ENCODE peak calls at places on chromosomes 11 and 22, in seven cellular contexts. G, E, L, O, X, B and Z are unnamed samples.

GRCh38 chr11:37370817-37371216 is 772.8 kb upstream of the RAG2 start:
- DNase-seq in G (no peak), E (no peak), L (no peak), O (no peak), X (no peak), B (no peak), Z (no peak)

GRCh38 chr22:20967697-20968201 is 694 bp downstream of the AIFM3 start:
- DNase-seq in G (peak; percentile 75), E (no peak), L (no peak), O (no peak), X (no peak), B (peak; percentile 74), Z (no peak)

GRCh38 chr11:131640320-131640719 is 269.9 kb downstream of the NTM start:
- DNase-seq in G (peak; percentile 59), E (no peak), L (no peak), O (no peak), X (no peak), B (no peak), Z (no peak)

GRCh38 chr11:36222755-36223635 is 66.2 kb downstream of the COMMD9 start:
- DNase-seq in G (no peak), E (peak; percentile 83), L (no peak), O (no peak), X (no peak), B (no peak), Z (no peak)

GRCh38 chr11:64039012-64039665 is 3.4 kb downstream of the FLRT1 start:
- DNase-seq in G (no peak), E (no peak), L (no peak), O (no peak), X (no peak), B (no peak), Z (no peak)

GRCh38 chr11:1073261-1073724 is 1.4 kb upstream of the MUC2 start:
- DNase-seq in G (no peak), E (no peak), L (peak; percentile 76), O (peak; percentile 53), X (no peak), B (peak; percentile 87), Z (peak; percentile 63)

GRCh38 chr11:7577883-7578242 is 64.1 kb downstream of the PPFIBP2 start:
- DNase-seq in G (no peak), E (peak; percentile 70), L (no peak), O (no peak), X (no peak), B (no peak), Z (peak; percentile 59)

GRCh38 chr11:1570896-1571759 is 943 bp downstream of the DUSP8 start:
- DNase-seq in G (peak; percentile 83), E (peak; percentile 28), L (peak; percentile 58), O (peak; percentile 34), X (peak; percentile 47), B (peak; percentile 82), Z (no peak)

GRCh38 chr22:40624770-40625169 is 11.7 kb downstream of the MRTFA start:
- DNase-seq in G (no peak), E (no peak), L (no peak), O (no peak), X (no peak), B (no peak), Z (no peak)

GRCh38 chr11:134978388-134979088 is 566.5 kb upstream of the B3GAT1 start:
- DNase-seq in G (peak; percentile 68), E (no peak), L (no peak), O (no peak), X (no peak), B (no peak), Z (no peak)

GRCh38 chr11:114318361-114318760 is 22.2 kb downstream of the NNMT start:
- DNase-seq in G (no peak), E (no peak), L (no peak), O (no peak), X (no peak), B (no peak), Z (no peak)

GRCh38 chr11:75642402-75643113 is 26.3 kb downstream of the MAP6 start:
- DNase-seq in G (no peak), E (no peak), L (no peak), O (no peak), X (no peak), B (no peak), Z (no peak)

GRCh38 chr22:22452996-22453686 is 55.4 kb downstream of the ZNF280B start:
- DNase-seq in G (no peak), E (no peak), L (no peak), O (no peak), X (no peak), B (no peak), Z (no peak)
- H3K4me3 ChIP-seq in G (no peak overlapping the region), E (no peak overlapping the region), L (no peak overlapping the region), O (no peak overlapping the region), X (no peak overlapping the region), B (no peak overlapping the region), Z (no peak overlapping the region)

GRCh38 chr22:18045794-18046193 is 21.4 kb upstream of the MICAL3 start:
- DNase-seq in G (no peak), E (no peak), L (no peak), O (no peak), X (no peak), B (no peak), Z (no peak)

GRCh38 chr22:18048441-18048898 is 24.1 kb upstream of the MICAL3 start:
- DNase-seq in G (no peak), E (no peak), L (peak; percentile 64), O (no peak), X (no peak), B (peak; percentile 72), Z (peak; percentile 89)

GRCh38 chr22:18048041-18048440 is 23.7 kb upstream of the MICAL3 start:
- DNase-seq in G (no peak), E (no peak), L (no peak), O (no peak), X (no peak), B (no peak), Z (no peak)

GRCh38 chr22:18044548-18045271 is 20.3 kb upstream of the MICAL3 start:
- DNase-seq in G (no peak), E (no peak), L (peak; percentile 76), O (peak; percentile 72), X (no peak), B (peak; percentile 76), Z (no peak)

GRCh38 chr22:18042685-18043084 is 18.3 kb upstream of the MICAL3 start:
- DNase-seq in G (no peak), E (peak; percentile 32), L (no peak), O (no peak), X (no peak), B (no peak), Z (peak; percentile 77)
- H3K4me1 ChIP-seq in G (no peaks in the 10 kb centered on the region), E (peaks cover 6% of the 10 kb centered on the region), L (peaks cover 30% of the 10 kb centered on the region), O (peaks cover 8% of the 10 kb centered on the region), X (no peaks in the 10 kb centered on the region), B (peaks cover 21% of the 10 kb centered on the region), Z (peaks cover 34% of the 10 kb centered on the region)

GRCh38 chr11:124745270-124745834 is 5.6 kb downstream of the NRGN start:
- DNase-seq in G (peak; percentile 58), E (no peak), L (no peak), O (no peak), X (no peak), B (peak; percentile 81), Z (no peak)
- H3K4me3 ChIP-seq in G (no peak overlapping the region), E (no peak overlapping the region), L (no peak overlapping the region), O (no peak overlapping the region), X (no peak overlapping the region), B (no peak overlapping the region), Z (no peak overlapping the region)

GRCh38 chr11:76768091-76769047 is 14.8 kb upstream of the TSKU start:
- DNase-seq in G (peak; percentile 82), E (peak; percentile 42), L (peak; percentile 77), O (no peak), X (peak; percentile 68), B (peak; percentile 86), Z (no peak)

GRCh38 chr11:76765863-76766350 is 17.2 kb upstream of the TSKU start:
- DNase-seq in G (peak; percentile 36), E (no peak), L (peak; percentile 61), O (no peak), X (no peak), B (peak; percentile 53), Z (no peak)

GRCh38 chr11:76769071-76769560 is 14.0 kb upstream of the TSKU start:
- DNase-seq in G (peak; percentile 85), E (peak; percentile 81), L (no peak), O (no peak), X (no peak), B (peak; percentile 75), Z (peak; percentile 56)

GRCh38 chr11:76766521-76766920 is 16.6 kb upstream of the TSKU start:
- DNase-seq in G (no peak), E (no peak), L (no peak), O (no peak), X (no peak), B (peak; percentile 64), Z (no peak)

GRCh38 chr11:76767659-76768058 is 15.5 kb upstream of the TSKU start:
- DNase-seq in G (peak; percentile 71), E (no peak), L (no peak), O (no peak), X (no peak), B (peak; percentile 70), Z (no peak)
- H3K4me1 ChIP-seq in G (peaks cover 51% of the 10 kb centered on the region), E (peaks cover 51% of the 10 kb centered on the region), L (peaks cover 22% of the 10 kb centered on the region), O (peaks cover 87% of the 10 kb centered on the region), X (peaks cover 28% of the 10 kb centered on the region), B (peaks cover 92% of the 10 kb centered on the region), Z (peaks cover 65% of the 10 kb centered on the region)

DNA sequence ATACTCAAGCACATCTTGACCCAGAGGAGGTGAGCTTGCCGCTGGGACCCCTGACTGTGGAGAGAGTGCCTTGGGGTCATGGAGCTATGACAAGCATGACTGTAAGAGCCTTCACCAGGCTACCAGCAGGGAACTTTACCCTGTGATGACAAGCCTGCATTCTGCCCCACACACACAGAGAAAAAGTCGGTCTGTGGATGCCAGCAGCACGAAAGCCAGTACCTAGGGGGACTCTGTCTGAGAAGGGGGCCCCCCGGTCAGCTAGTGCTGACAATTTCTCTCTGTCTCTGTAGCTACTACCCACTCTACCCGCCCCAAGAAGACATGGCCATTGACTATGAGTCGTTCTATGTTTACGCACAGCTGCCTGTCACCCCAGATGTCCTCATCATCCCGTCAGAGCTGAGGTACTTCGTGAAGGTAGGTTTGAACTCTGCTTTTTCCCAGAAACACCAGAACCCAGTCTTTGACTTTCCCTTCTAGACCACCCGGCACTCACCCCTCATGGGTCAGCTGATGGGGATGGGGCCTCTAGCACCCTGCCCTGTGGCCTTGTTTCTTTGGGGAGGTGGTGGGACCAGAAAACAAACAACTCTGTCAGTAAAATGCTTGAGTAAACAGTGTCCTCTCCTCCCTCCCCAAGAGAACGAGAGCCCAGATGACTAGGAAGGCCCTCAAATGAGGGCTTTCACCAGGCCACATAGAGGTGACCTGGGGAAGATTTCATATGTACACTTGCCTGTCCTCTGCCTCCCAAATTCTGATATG is 18.9 kb upstream of the CDC42EP2 start:
- DNase-seq in G (no peak), E (no peak), L (peak; percentile 35), O (no peak), X (no peak), B (peak; percentile 42), Z (no peak)
- H3K4me3 ChIP-seq in G (no peak overlapping the region), E (no peak overlapping the region), L (no peak overlapping the region), O (no peak overlapping the region), X (no peak overlapping the region), B (no peak overlapping the region), Z (no peak overlapping the region)

GRCh38 chr22:22749167-22749758 is 104.8 kb downstream of the GGTLC2 start:
- DNase-seq in G (no peak), E (no peak), L (no peak), O (no peak), X (no peak), B (no peak), Z (no peak)
- H3K4me1 ChIP-seq in G (no peaks in the 10 kb centered on the region), E (no peaks in the 10 kb centered on the region), L (no peaks in the 10 kb centered on the region), O (peaks cover 11% of the 10 kb centered on the region), X (peaks cover 20% of the 10 kb centered on the region), B (peaks cover 47% of the 10 kb centered on the region), Z (peaks cover 27% of the 10 kb centered on the region)